ENCODE peak calls at places on chromosomes 12 and 14, in five cellular contexts. D, M, E, U and A are unnamed samples.

GRCh38 chr12:95487024-95487423 is 13.1 kb downstream of the METAP2 start:
- DNase-seq in D (no peak), U (no peak), M (no peak), E (no peak), A (no peak)

GRCh38 chr14:102527255-102528232 is 18.0 kb upstream of the ANKRD9 start:
- DNase-seq in D (no peak), U (peak; percentile 92), M (no peak), E (peak; percentile 89), A (no peak)

GRCh38 chr12:128652136-128652751 is 171.5 kb downstream of the SLC15A4 start:
- DNase-seq in D (no peak), M (no peak), E (no peak), U (no peak), A (no peak)

GRCh38 chr14:76904740-76905569 is 78.7 kb downstream of the LRRC74A start:
- DNase-seq in M (no peak), U (peak; percentile 99), D (peak; percentile 94), E (peak; percentile 99), A (no peak)

GRCh38 chr12:84842406-84843013 is 70.1 kb downstream of the SLC6A15 start:
- DNase-seq in U (peak; percentile 59), D (no peak), E (peak; percentile 51), M (peak; percentile 3), A (no peak)

GRCh38 chr12:94204647-94205247 is 56.4 kb downstream of the PLXNC1 start:
- DNase-seq in M (no peak), D (no peak), U (no peak), E (no peak), A (no peak)

GRCh38 chr14:99619873-99620834 is 16.1 kb upstream of the CCDC85C start:
- DNase-seq in D (no peak), U (no peak), M (no peak), E (no peak), A (no peak)

GRCh38 chr14:93788557-93789365 is 476 bp upstream of the PRIMA1 start:
- DNase-seq in E (peak; percentile 41), M (peak; percentile 64), U (peak; percentile 42), D (peak; percentile 88), A (no peak)

GRCh38 chr14:56378474-56378873 is 201.1 kb upstream of the TMEM260 start:
- DNase-seq in M (no peak), E (no peak), D (no peak), U (peak; percentile 77), A (no peak)

GRCh38 chr12:76587428-76588178 is 28.0 kb upstream of the OSBPL8 start:
- DNase-seq in U (peak; percentile 58), E (no peak), D (no peak), M (no peak), A (no peak)

GRCh38 chr14:52327374-52328226 is 13.5 kb downstream of the PTGER2 start:
- DNase-seq in M (no peak), D (no peak), U (peak; percentile 53), E (no peak), A (no peak)

GRCh38 chr12:68648179-68648578 is 37.5 kb downstream of the RAP1B start:
- DNase-seq in U (no peak), M (no peak), D (no peak), E (no peak), A (no peak)

GRCh38 chr12:116126610-116127009 is 150.9 kb downstream of the MED13L start:
- DNase-seq in U (peak; percentile 16), E (no peak), D (no peak), M (no peak), A (no peak)

GRCh38 chr12:49375406-49375805 is 8.1 kb downstream of the SPATS2 start:
- DNase-seq in U (no peak), E (no peak), D (no peak), M (no peak), A (no peak)

GRCh38 chr12:115998119-115998633 is 279.3 kb downstream of the MED13L start:
- DNase-seq in D (no peak), U (peak; percentile 56), E (peak; percentile 56), M (peak; percentile 2), A (no peak)

GRCh38 chr14:71290960-71291466 is 383.8 kb downstream of the PCNX1 start:
- DNase-seq in E (peak; percentile 46), D (no peak), M (no peak), U (peak; percentile 53), A (no peak)

GRCh38 chr12:53867216-53868012 is 71.2 kb upstream of the HOXC13 start:
- DNase-seq in D (no peak), M (no peak), E (peak; percentile 86), U (peak; percentile 84), A (no peak)

GRCh38 chr12:89918172-89918880 is 209.7 kb upstream of the ATP2B1 start:
- DNase-seq in U (no peak), E (peak; percentile 14), D (no peak), M (peak; percentile 35), A (no peak)

GRCh38 chr12:19946549-19946948 is 421.8 kb upstream of the PDE3A start:
- DNase-seq in M (no peak), E (peak; percentile 82), U (peak; percentile 59), D (no peak), A (no peak)

GRCh38 chr14:66015046-66015780 is 471.0 kb upstream of the CCDC196 start:
- DNase-seq in E (no peak), D (no peak), U (no peak), M (no peak), A (no peak)

GRCh38 chr12:107514887-107515445 is 170.6 kb upstream of the PWP1 start:
- DNase-seq in M (no peak), E (peak; percentile 72), U (peak; percentile 80), D (no peak), A (no peak)

GRCh38 chr14:32428149-32428548 is 99.1 kb downstream of the AKAP6 start:
- DNase-seq in D (no peak), U (no peak), E (no peak), M (no peak), A (no peak)

GRCh38 chr14:95308073-95308472 is 11.6 kb downstream of the CLMN start:
- DNase-seq in E (no peak), U (no peak), D (no peak), M (no peak), A (no peak)

GRCh38 chr12:48001426-48002178 is 2.7 kb downstream of the COL2A1 start:
- DNase-seq in M (peak; percentile 79), U (peak; percentile 67), E (no peak), D (peak; percentile 88), A (no peak)

GRCh38 chr14:101018561-101019290 is 115.2 kb upstream of the RTL1 start:
- DNase-seq in D (peak; percentile 43), U (no peak), E (no peak), M (no peak), A (no peak)